ENCODE peak calls at places on chromosomes 3 and 15, in six cellular contexts. I is tibial artery, P is AG09309, M is coronary artery, L is fibroblast of lung, N is AG04450. Z is an unnamed sample.

GRCh38 chr15:68815598-68815997 is 5.1 kb downstream of the ANP32A start:
- DNase-seq in I (no peak), P (no peak), M (no peak), L (peak; percentile 16), N (no peak), Z (no peak)

GRCh38 chr15:84582583-84583157 is 18.1 kb upstream of the ZSCAN2 start:
- DNase-seq in I (no peak), P (no peak), M (no peak), L (no peak), N (no peak), Z (no peak)

GRCh38 chr3:72985576-72985975 is 11.0 kb upstream of the PPP4R2 start:
- DNase-seq in I (no peak), P (no peak), M (no peak), L (no peak), N (no peak), Z (no peak)

GRCh38 chr3:63582943-63583500 is 69.5 kb upstream of the SNTN start:
- DNase-seq in I (no peak), P (no peak), M (no peak), L (no peak), N (no peak), Z (no peak)

GRCh38 chr3:194395201-194395600 is 3.9 kb downstream of the GP5 start:
- DNase-seq in I (no peak), P (no peak), M (no peak), L (peak; percentile 58), N (no peak), Z (peak; percentile 41)

GRCh38 chr3:148861277-148861869 is 3.7 kb upstream of the CPA3 start:
- DNase-seq in I (no peak), P (peak; percentile 25), M (no peak), L (peak; percentile 74), N (peak; percentile 11), Z (peak; percentile 74)

GRCh38 chr3:140568842-140569520 is 108.9 kb upstream of the TRIM42 start:
- DNase-seq in I (no peak), P (no peak), M (no peak), L (no peak), N (no peak), Z (no peak)

GRCh38 chr3:30644615-30645014 is 38.2 kb downstream of the TGFBR2 start:
- DNase-seq in I (no peak), P (peak; percentile 64), M (no peak), L (peak; percentile 72), N (peak; percentile 36), Z (peak; percentile 88)

GRCh38 chr3:44128057-44128775 is 113.5 kb upstream of the TOPAZ1 start:
- DNase-seq in I (no peak), P (no peak), M (no peak), L (no peak), N (no peak), Z (no peak)

GRCh38 chr3:114745322-114746240 is 401.5 kb downstream of the ZBTB20 start:
- DNase-seq in I (no peak), P (peak; percentile 52), M (no peak), L (peak; percentile 47), N (no peak), Z (peak; percentile 47)

GRCh38 chr3:129530331-129530761 is 1.9 kb downstream of the RHO start:
- DNase-seq in I (no peak), P (peak; percentile 41), M (no peak), L (peak; percentile 60), N (peak; percentile 8), Z (peak; percentile 91)

GRCh38 chr3:15171096-15171495 is 35.0 kb upstream of the CAPN7 start:
- DNase-seq in I (no peak), P (no peak), M (no peak), L (no peak), N (no peak), Z (no peak)

GRCh38 chr15:26983822-26984221 is 12.8 kb downstream of the GABRG3 start:
- DNase-seq in I (no peak), P (no peak), M (no peak), L (no peak), N (no peak), Z (no peak)
- TF ChIP-seq CTCF in I (no peak), P (no peak), M (no peak), L (no peak), N (no peak), Z (no peak)

GRCh38 chr3:98326494-98326893 is 27.2 kb upstream of the OR5K4 start:
- DNase-seq in I (no peak), P (no peak), M (no peak), L (no peak), N (no peak), Z (no peak)
- H3K4me3 ChIP-seq in I (no peak overlapping the region), P (no peak overlapping the region), M (no peak overlapping the region), L (no peak overlapping the region), N (no peak overlapping the region), Z (no peak overlapping the region)

DNA sequence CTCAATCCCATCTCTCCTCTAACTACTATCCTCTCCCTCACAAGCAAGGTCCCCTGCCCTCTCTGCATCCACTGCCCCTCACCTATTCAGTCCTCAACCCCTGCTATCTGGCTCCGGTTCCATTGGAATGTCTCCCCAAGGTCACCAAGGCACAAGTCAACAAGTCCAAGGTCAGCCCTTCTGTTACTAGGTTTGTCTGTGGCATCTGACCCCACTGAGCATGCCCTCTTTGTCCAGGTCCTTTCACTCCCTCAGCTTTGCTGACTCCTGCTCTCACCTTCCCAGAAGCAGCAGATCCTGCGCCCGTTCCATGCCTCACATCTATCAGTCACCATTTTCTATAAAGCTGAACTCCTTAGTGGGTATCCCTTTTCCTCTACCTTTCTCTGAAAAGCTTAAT is 8.3 kb upstream of the SEMA7A start:
- DNase-seq in I (no peak), P (no peak), M (no peak), L (no peak), N (no peak), Z (no peak)
- TF ChIP-seq CTCF in I (no peak), P (no peak), M (no peak), L (no peak), N (no peak), Z (no peak)

GRCh38 chr3:89107461-89108035 is at the start of gene EPHA3:
- DNase-seq in I (peak; percentile 86), P (peak; percentile 5), M (peak; percentile 86), L (peak; percentile 71), N (peak; percentile 10), Z (peak; percentile 60)
- H3K4me3 ChIP-seq in I (peak within 1 kb of the TSS; percentile 43), P (peak within 1 kb of the TSS; percentile 48), M (peak within 1 kb of the TSS; percentile 77), L (peak within 1 kb of the TSS; percentile 72), N (peak within 1 kb of the TSS; percentile 58), Z (peak within 1 kb of the TSS; percentile 54)

DNA sequence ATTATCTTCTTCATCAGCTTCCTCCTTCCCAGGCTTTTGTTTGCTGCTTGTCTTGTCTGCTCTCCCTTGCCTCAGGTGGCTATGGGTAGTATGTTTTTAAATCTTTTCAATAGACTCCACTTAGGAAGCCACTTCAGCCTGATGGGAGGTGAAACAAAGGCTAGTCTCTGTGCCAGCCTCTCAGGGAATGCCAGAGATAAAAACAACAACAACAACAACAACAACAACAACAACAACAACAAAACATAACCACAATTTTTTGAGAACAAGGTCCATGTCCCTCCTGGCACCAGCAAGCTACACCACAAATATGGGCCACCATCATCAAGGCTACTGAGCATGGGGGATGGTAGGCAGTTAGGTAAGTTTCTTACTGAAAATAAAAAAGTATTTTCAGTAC is 64.8 kb upstream of the UBP1 start:
- DNase-seq in I (no peak), P (no peak), M (no peak), L (no peak), N (no peak), Z (no peak)
- TF ChIP-seq CTCF in I (no peak), P (no peak), M (no peak), L (no peak), N (no peak), Z (no peak)

GRCh38 chr3:101719604-101720185 is 4.7 kb upstream of the CEP97 start:
- DNase-seq in I (no peak), P (no peak), M (no peak), L (peak; percentile 38), N (no peak), Z (peak; percentile 50)
- H3K4me3 ChIP-seq in I (no peak overlapping the region), P (no peak overlapping the region), M (no peak overlapping the region), L (no peak overlapping the region), N (no peak overlapping the region), Z (no peak overlapping the region)